ENCODE peak calls at places on chromosomes 6 and 20, in eight cellular contexts. X, P, E, U, H, Y, R and I are unnamed samples.

GRCh38 chr6:128848169-128848935 is 34.6 kb upstream of the LAMA2 start:
- DNase-seq in Y (no peak), E (no peak), H (no peak), P (no peak), X (peak), R (no peak), U (no peak), I (no peak)

GRCh38 chr6:118495639-118496296 is 52.3 kb upstream of the PLN start:
- DNase-seq in Y (no peak), H (peak), U (no peak), X (no peak), P (no peak), R (no peak), E (no peak), I (no peak)

GRCh38 chr6:117956386-117956785 is 49.3 kb downstream of the SLC35F1 start:
- DNase-seq in U (no peak), X (no peak), R (no peak), Y (no peak), P (no peak), E (no peak), H (no peak), I (no peak)

GRCh38 chr6:125598422-125598821 is 151.0 kb upstream of the HEY2 start:
- DNase-seq in R (peak), Y (no peak), H (peak), X (peak), E (no peak), U (no peak), P (no peak), I (no peak)

GRCh38 chr6:138030872-138031271 is 76.3 kb downstream of the PERP start:
- DNase-seq in H (no peak), E (no peak), R (no peak), P (no peak), Y (no peak), X (no peak), U (no peak), I (no peak)

GRCh38 chr6:4388675-4389074 is 253.3 kb upstream of the ECI2 start:
- DNase-seq in X (no peak), P (no peak), R (no peak), U (no peak), Y (no peak), H (no peak), E (no peak), I (no peak)

GRCh38 chr6:48563426-48563825 is 452.4 kb upstream of the PTCHD4 start:
- DNase-seq in U (no peak), E (no peak), R (no peak), Y (no peak), P (no peak), X (no peak), H (no peak), I (no peak)

GRCh38 chr6:36545767-36546663 is 1.3 kb downstream of the STK38 start:
- DNase-seq in P (peak), U (no peak), E (peak), H (no peak), X (peak), R (no peak), Y (peak), I (no peak)

GRCh38 chr6:144469144-144469575 is 184.0 kb downstream of the UTRN start:
- DNase-seq in H (no peak), Y (no peak), E (no peak), U (no peak), R (no peak), X (no peak), P (no peak), I (no peak)

GRCh38 chr6:18148304-18149025 is 6.4 kb downstream of the TPMT start:
- DNase-seq in Y (no peak), X (peak), H (peak), E (no peak), U (no peak), R (no peak), P (peak), I (peak)

GRCh38 chr6:147930743-147931142 is 411.9 kb upstream of the SASH1 start:
- DNase-seq in X (no peak), R (no peak), E (no peak), H (no peak), U (no peak), Y (no peak), P (no peak), I (no peak)

GRCh38 chr6:159193923-159194322 is 24.7 kb downstream of the FNDC1 start:
- DNase-seq in P (no peak), Y (no peak), X (peak), U (no peak), H (no peak), E (no peak), R (no peak), I (no peak)

GRCh38 chr20:57656821-57657536 is 36.8 kb upstream of the ZBP1 start:
- DNase-seq in H (no peak), U (peak), Y (no peak), E (no peak), X (no peak), R (peak), P (peak), I (no peak)

GRCh38 chr20:50733644-50734349 is 2.4 kb downstream of the PARD6B start:
- DNase-seq in E (no peak), R (no peak), U (no peak), P (no peak), X (no peak), Y (no peak), H (no peak), I (no peak)
- H3K4me3 ChIP-seq in E (no peak), R (peak), U (no peak), P (no peak), X (peak), Y (no peak), H (no peak), I (no peak)

GRCh38 chr6:42441059-42441471 is 10.7 kb downstream of the TRERF1 start:
- DNase-seq in Y (peak), X (peak), P (no peak), H (peak), R (no peak), U (no peak), E (no peak), I (no peak)
- H3K4me3 ChIP-seq in Y (peak), X (no peak), P (no peak), H (peak), R (peak), U (no peak), E (no peak), I (no peak)

DNA sequence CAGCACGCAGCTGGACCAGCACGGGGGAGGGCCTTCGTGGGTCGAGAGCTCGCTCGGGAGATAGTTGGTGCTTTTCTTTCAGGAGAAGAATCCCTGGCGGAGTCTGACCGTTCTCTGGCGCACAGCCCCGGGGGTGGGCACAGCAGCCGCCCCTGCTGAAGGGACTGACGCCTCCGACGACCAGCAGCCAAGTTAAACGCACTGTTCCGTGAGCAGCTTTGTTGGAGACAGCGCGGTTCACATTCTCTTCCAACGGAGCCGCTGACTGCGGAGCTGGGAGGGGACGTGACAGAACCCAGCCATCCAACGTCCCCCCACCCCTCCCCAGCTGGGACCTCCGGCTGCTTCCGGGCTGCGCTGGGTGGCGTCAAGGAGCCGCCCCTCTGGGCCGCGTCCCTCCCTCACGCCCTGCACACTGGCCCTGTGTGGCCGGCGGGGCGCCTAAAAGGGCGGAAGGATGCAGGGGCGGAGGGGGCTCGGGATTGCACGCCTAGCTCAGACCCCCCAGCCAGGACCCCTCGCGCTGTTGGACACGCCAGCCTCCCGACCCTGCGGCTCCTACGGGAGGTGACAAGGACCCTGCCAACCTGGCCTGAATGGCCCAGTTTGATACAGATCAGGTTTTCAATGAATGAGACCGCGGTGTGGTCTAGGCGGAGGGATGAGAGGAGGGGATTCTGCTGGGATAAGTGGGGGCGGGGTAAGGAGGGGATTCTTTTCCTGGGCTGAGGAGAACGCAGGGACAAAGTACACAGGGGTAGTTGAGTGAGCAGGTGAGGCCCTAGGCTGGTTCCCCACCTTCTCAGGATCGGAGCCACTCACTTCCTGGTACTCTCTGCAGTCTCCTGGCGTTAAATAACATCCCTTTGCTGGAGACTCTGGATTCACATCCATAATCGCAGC is 36.4 kb upstream of the KHDC1 start:
- DNase-seq in H (no peak), P (no peak), R (no peak), X (peak), Y (no peak), E (no peak), U (no peak), I (no peak)
- H3K4me3 ChIP-seq in H (peak), P (peak), R (peak), X (no peak), Y (no peak), E (no peak), U (peak), I (peak)

GRCh38 chr20:63335711-63336110 is 25.4 kb downstream of the CHRNA4 start:
- DNase-seq in E (no peak), U (no peak), X (no peak), R (no peak), Y (no peak), H (no peak), P (no peak), I (no peak)

GRCh38 chr20:63337786-63338420 is 23.2 kb downstream of the CHRNA4 start:
- DNase-seq in P (no peak), R (no peak), H (no peak), Y (no peak), U (no peak), E (no peak), X (peak), I (no peak)

GRCh38 chr20:63334356-63334755 is 26.8 kb downstream of the CHRNA4 start:
- DNase-seq in Y (no peak), R (no peak), E (no peak), X (no peak), U (no peak), P (no peak), H (no peak), I (no peak)

GRCh38 chr20:63333241-63333836 is 27.8 kb downstream of the CHRNA4 start:
- DNase-seq in R (no peak), Y (no peak), H (no peak), X (no peak), P (no peak), U (no peak), E (no peak), I (no peak)

DNA sequence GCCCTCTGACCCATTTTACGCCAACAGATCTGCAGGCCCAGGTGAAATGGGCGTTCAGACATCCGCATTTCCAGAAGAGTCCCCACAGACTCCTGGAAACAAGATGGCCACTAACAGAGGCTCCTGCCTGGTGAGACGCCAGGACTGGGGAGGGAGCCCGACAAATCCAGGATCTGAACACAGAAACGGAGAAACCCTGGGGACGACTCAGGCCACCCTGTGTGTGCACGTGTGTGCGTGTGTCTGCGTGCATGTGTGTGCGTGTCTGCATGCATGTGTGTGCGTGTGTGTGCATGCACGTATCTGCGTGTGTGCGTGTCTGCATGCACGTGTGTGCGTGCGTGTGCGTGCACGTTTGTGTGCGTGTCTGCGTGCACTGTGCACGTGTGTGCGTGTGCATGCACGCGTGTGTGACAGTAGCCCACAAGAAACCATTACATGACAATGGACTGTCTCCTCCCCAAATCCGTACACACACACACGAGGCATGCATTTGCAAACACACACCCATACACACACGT is 24.9 kb downstream of the CHRNA4 start:
- DNase-seq in E (no peak), H (no peak), U (no peak), R (no peak), P (no peak), Y (no peak), X (no peak), I (no peak)
- H3K4me3 ChIP-seq in E (no peak), H (no peak), U (no peak), R (no peak), P (no peak), Y (no peak), X (no peak), I (no peak)

GRCh38 chr6:22271044-22271443 is 25.8 kb downstream of the PRL start:
- DNase-seq in H (no peak), E (no peak), P (no peak), U (no peak), Y (no peak), R (no peak), X (peak), I (no peak)
- H3K4me3 ChIP-seq in H (no peak), E (no peak), P (no peak), U (no peak), Y (no peak), R (no peak), X (no peak), I (no peak)

GRCh38 chr6:33070909-33071308 is 2.5 kb downstream of the HLA-DPA1 start:
- DNase-seq in E (no peak), R (no peak), P (no peak), X (no peak), Y (no peak), H (no peak), U (no peak), I (no peak)
- H3K4me3 ChIP-seq in E (no peak), R (peak), P (no peak), X (no peak), Y (no peak), H (no peak), U (no peak), I (no peak)

GRCh38 chr6:52390361-52390727 is 28.4 kb downstream of the PAQR8 start:
- DNase-seq in X (peak), H (no peak), P (peak), U (peak), E (peak), R (no peak), Y (peak), I (peak)
- H3K4me3 ChIP-seq in X (no peak), H (no peak), P (no peak), U (no peak), E (peak), R (no peak), Y (peak), I (no peak)